ENCODE peak calls at places on chromosomes 16 and 17, in eight cellular contexts. I, N, D, T, P, R, F and Z are unnamed samples.

GRCh38 chr17:75153854-75154194 is 488 bp downstream of the JPT1 start:
- DNase-seq in I (no peak), R (no peak), T (no peak), F (peak), D (no peak), N (no peak), P (peak), Z (no peak)

GRCh38 chr17:75009139-75009724 is 3.2 kb upstream of the MRPL58 start:
- DNase-seq in N (no peak), R (no peak), T (no peak), I (no peak), D (no peak), F (no peak), P (no peak), Z (no peak)

GRCh38 chr16:29316673-29317237 is 89.8 kb downstream of the NPIPB11 start:
- DNase-seq in D (no peak), P (no peak), F (no peak), R (no peak), I (peak), T (no peak), N (no peak), Z (no peak)

GRCh38 chr17:41026668-41027471 is at the start of gene KRTAP1-5:
- DNase-seq in F (no peak), P (no peak), T (no peak), I (peak), D (no peak), R (no peak), N (peak), Z (no peak)

GRCh38 chr16:4801962-4802658 is at the start of gene ROGDI:
- DNase-seq in I (peak), T (peak), D (peak), R (peak), P (peak), N (no peak), F (peak), Z (no peak)

GRCh38 chr17:82213251-82214011 is 789 bp upstream of the CCDC57 start:
- DNase-seq in P (peak), I (peak), F (peak), R (no peak), N (peak), D (no peak), T (peak), Z (no peak)

GRCh38 chr17:29618272-29619065 is 4.2 kb downstream of the CORO6 start:
- DNase-seq in I (no peak), T (no peak), F (no peak), P (no peak), R (no peak), N (no peak), D (no peak), Z (no peak)

GRCh38 chr17:75645889-75646625 is 12.8 kb downstream of the SMIM5 start:
- DNase-seq in T (no peak), D (no peak), F (peak), R (no peak), I (no peak), P (peak), N (no peak), Z (no peak)

GRCh38 chr17:64331946-64332493 is 58.6 kb downstream of the PECAM1 start:
- DNase-seq in D (peak), F (no peak), T (no peak), P (no peak), N (no peak), R (peak), I (no peak), Z (no peak)

GRCh38 chr17:40555296-40556190 is 9.7 kb downstream of the CCR7 start:
- DNase-seq in I (no peak), N (no peak), R (no peak), D (no peak), T (no peak), P (no peak), F (peak), Z (no peak)

GRCh38 chr16:23948949-23949392 is 113.2 kb downstream of the PRKCB start:
- DNase-seq in I (no peak), D (no peak), P (no peak), T (no peak), R (no peak), N (no peak), F (no peak), Z (no peak)

GRCh38 chr17:64252831-64253230 is 10.2 kb downstream of the TEX2 start:
- DNase-seq in D (no peak), P (no peak), R (no peak), I (peak), N (no peak), T (no peak), F (no peak), Z (no peak)

GRCh38 chr16:19765860-19766553 is 47.9 kb downstream of the IQCK start:
- DNase-seq in D (peak), I (no peak), P (no peak), R (peak), N (no peak), T (no peak), F (no peak), Z (no peak)

GRCh38 chr17:48155889-48156670 is 48.5 kb downstream of the SNX11 start:
- DNase-seq in T (no peak), F (no peak), D (no peak), N (no peak), I (no peak), R (no peak), P (no peak), Z (no peak)

GRCh38 chr16:69931631-69932030 is 19.5 kb upstream of the CLEC18A start:
- DNase-seq in P (no peak), N (no peak), D (no peak), T (no peak), F (no peak), I (no peak), R (no peak), Z (no peak)

GRCh38 chr16:50888486-50889261 is 146.8 kb downstream of the CYLD start:
- DNase-seq in P (no peak), T (no peak), D (no peak), I (no peak), N (no peak), F (no peak), R (no peak), Z (no peak)

GRCh38 chr16:23650674-23651073 is 9.4 kb downstream of the DCTN5 start:
- DNase-seq in D (no peak), P (no peak), I (peak), N (no peak), R (no peak), F (no peak), T (no peak), Z (no peak)

GRCh38 chr16:3092501-3092991 is 6.5 kb downstream of the ZSCAN10 start:
- DNase-seq in T (no peak), D (no peak), F (no peak), R (no peak), I (no peak), N (no peak), P (no peak), Z (no peak)

GRCh38 chr16:49284962-49285361 is 3.3 kb upstream of the CBLN1 start:
- DNase-seq in F (no peak), R (no peak), P (no peak), N (no peak), I (no peak), T (no peak), D (no peak), Z (no peak)

GRCh38 chr16:29907973-29908372 is 7.7 kb downstream of the ASPHD1 start:
- DNase-seq in D (no peak), R (no peak), P (no peak), F (no peak), N (no peak), I (no peak), T (no peak), Z (no peak)

GRCh38 chr17:17237026-17237799 is at the start of gene FLCN:
- DNase-seq in R (peak), P (peak), T (peak), D (peak), I (peak), N (peak), F (peak), Z (peak)

DNA sequence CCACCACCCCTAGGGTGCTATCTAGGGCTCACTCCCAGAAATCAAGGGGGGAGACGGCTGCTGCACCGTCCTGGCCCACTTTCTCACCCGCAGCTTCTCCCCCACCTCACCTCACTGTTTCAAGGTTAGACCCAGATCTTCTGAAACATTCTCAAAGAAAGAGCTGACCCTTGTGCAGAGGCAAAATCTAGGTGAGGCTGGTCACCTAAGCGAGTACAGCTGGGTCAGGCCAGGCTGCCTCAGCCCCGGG is 27.0 kb downstream of the GNPTG start:
- DNase-seq in D (no peak), F (no peak), I (no peak), R (no peak), N (no peak), T (no peak), P (no peak), Z (peak)
- H3K4me3 ChIP-seq in D (peak), F (peak), I (peak), R (peak), N (peak), T (peak), P (no peak), Z (peak)

DNA sequence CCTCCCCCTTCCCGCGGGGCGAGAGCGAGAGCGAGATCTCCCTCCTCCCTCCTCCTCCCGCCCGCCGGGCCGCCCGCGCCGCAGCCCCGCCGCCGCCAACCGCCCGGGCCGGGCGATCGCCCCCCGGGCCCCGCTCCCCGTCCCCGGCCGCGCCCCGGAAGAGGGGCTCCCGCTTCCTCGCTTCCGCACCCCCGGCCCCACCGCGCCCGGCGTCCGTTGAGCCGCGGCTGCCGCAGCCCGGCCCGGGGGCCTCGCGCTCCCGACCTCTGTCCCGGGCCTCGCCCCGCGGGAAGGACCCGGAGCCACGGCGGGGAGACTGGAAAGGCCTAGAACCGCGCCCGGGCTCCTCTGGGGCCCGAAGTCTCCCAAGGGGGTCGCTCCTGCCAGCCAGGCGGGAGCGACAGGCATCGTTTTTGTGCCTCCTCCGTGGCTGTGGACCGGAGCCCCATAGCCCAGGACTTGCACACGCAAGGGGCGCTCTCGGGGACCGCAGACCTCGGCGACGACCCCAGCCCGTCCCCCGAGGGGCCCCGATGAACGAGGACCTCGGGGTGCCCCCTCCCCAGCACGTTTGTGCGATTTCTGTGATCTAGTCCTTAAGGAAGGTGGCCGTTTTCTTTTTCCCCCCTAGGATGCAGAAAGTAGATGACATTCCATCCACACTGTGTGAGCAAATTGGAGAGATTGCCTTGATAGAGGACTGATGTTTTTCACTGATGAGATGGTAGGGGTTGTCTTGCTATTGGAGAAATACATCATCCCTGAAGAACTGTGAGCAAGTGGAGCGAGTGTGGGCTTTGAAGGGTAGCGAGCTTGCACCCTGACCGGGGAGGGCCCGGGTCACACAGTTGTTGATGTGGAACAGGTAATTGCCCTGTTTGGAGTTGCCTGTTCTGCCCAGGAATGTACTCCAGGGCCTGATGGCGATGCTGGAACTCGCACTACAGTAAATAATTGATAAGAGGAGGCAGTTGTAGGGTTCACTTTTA is 610 bp downstream of the BANP start:
- DNase-seq in I (no peak), D (no peak), T (no peak), N (no peak), R (no peak), P (peak), F (no peak), Z (no peak)
- TF ChIP-seq CTCF in I (peak), D (peak), T (peak), N (peak), R (no peak), P (peak), F (no peak), Z (peak)

DNA sequence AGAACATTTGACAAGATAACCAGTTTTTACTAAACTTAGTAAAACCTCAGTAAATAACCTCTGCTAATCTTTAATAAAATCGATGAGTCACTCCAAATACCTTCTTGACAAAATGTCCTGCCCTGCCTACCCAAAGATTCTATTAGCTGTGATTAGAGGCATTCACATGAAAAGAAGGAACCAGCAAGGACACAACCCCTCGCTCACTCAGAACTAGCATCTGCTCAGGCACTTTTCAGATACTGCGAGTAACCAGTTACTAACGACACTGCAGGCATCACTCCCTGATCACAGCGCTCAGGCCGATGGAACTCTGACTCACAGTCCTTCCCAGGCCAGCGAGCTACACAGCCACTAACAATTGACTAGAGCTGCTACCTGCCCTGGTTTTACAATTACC is 24.3 kb downstream of the PELP1 start:
- DNase-seq in F (no peak), P (peak), R (no peak), I (peak), T (peak), D (no peak), N (no peak), Z (no peak)
- H3K4me3 ChIP-seq in F (no peak), P (no peak), R (no peak), I (no peak), T (no peak), D (no peak), N (no peak), Z (no peak)

DNA sequence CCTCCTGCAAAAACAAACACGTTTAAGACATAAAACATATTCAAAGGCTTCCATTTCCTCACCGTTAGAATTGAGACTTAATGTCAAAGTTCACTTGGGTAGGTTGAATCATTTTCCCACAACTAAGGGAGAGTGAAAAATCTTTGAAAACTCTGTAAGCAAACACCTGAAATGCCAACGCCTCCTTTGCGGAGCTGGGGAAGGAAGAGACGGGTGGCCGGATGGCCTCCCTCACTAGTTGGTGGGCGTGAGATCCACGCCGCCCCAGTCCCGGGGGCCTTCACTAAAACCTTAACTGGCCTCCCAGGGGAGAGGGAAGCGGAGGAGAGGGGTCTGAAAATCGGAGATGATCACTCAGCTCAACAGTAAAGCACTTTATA is 762 bp downstream of the DCAKD start:
- DNase-seq in T (no peak), N (no peak), I (peak), R (no peak), F (no peak), D (no peak), P (peak), Z (no peak)
- TF ChIP-seq CTCF in T (no peak), N (no peak), I (no peak), R (no peak), F (no peak), D (no peak), P (no peak), Z (no peak)

GRCh38 chr16:87954826-87955225 is 3.6 kb downstream of the BANP start:
- DNase-seq in N (no peak), P (no peak), F (no peak), I (no peak), T (no peak), R (no peak), D (no peak), Z (no peak)

GRCh38 chr16:87953308-87954208 is 2.3 kb downstream of the BANP start:
- DNase-seq in R (no peak), N (no peak), F (no peak), T (no peak), I (no peak), D (no peak), P (no peak), Z (no peak)

GRCh38 chr16:87954361-87954760 is 3.1 kb downstream of the BANP start:
- DNase-seq in P (no peak), D (no peak), F (no peak), I (no peak), R (no peak), N (no peak), T (no peak), Z (no peak)

GRCh38 chr16:87950765-87951549 is at the start of gene BANP:
- DNase-seq in F (peak), D (peak), I (peak), R (peak), P (peak), T (peak), N (peak), Z (peak)

GRCh38 chr16:87952751-87953150 is 1.5 kb downstream of the BANP start:
- DNase-seq in R (no peak), D (no peak), T (no peak), N (no peak), I (no peak), F (no peak), P (no peak), Z (no peak)
- H3K4me3 ChIP-seq in R (no peak), D (peak), T (peak), N (peak), I (no peak), F (no peak), P (peak), Z (peak)

DNA sequence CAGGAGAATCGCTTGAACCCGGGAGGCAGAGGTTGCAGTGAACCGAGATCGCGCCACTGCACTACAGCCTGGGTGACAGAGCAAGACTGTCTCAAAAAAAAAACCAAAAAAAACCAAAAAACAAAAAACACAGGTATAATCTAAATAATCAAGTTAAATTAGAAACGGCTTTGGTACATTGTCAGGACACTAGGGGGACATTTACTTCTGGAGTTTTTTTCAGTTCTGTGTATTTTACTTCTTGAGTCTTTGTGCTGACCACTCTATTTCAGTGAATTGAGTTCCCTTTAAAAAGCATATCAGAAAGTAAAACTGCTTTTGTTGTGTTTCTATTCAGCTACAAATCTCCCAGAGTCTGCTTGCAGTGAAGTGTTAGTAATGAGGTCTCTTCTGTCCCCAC is 36.3 kb downstream of the DHRS7B start:
- DNase-seq in T (no peak), D (no peak), I (no peak), R (no peak), F (no peak), P (no peak), N (no peak), Z (no peak)
- TF ChIP-seq CTCF in T (no peak), D (no peak), I (no peak), R (no peak), F (no peak), P (no peak), N (no peak), Z (no peak)